ENCODE peak calls at places on chromosome 12, in seven cellular contexts. Y is sigmoid colon; E is choroid plexus epithelial cell; A is astrocyte of the spinal cord; O is colonic mucosa; V is naive thymus-derived CD4-positive, alpha-beta T cell; G is brain microvascular endothelial cell. D is an unnamed sample.
A peak's percentile ranks its signal among the peaks of the same experiment; 100 is the strongest.

GRCh38 chr12:13436696-13437391 is 240.3 kb downstream of the EMP1 start:
- DNase-seq in O (no peak), E (peak; percentile 13), Y (no peak), G (peak; percentile 45), V (no peak), A (no peak), D (peak; percentile 30)

GRCh38 chr12:94172973-94173372 is 24.6 kb downstream of the PLXNC1 start:
- DNase-seq in G (peak; percentile 98), O (no peak), A (peak; percentile 92), E (peak; percentile 100), V (no peak), Y (no peak), D (peak; percentile 81)

GRCh38 chr12:54658306-54659264 is 10.4 kb upstream of the DCD start:
- DNase-seq in O (peak; percentile 28), A (no peak), G (peak; percentile 34), E (peak; percentile 48), V (no peak), Y (no peak), D (peak; percentile 43)

GRCh38 chr12:49231881-49232650 is 32.8 kb upstream of the TUBA1C start:
- DNase-seq in A (peak; percentile 20), G (no peak), O (no peak), E (peak; percentile 10), V (no peak), Y (no peak), D (no peak)

GRCh38 chr12:84912191-84913142 is at the start of gene SLC6A15:
- DNase-seq in E (peak; percentile 96), O (no peak), A (peak; percentile 84), Y (peak; percentile 69), V (no peak), G (peak; percentile 86), D (peak; percentile 94)

GRCh38 chr12:93197067-93197593 is 180.6 kb upstream of the NUDT4 start:
- DNase-seq in O (no peak), G (no peak), V (no peak), E (peak; percentile 63), Y (no peak), A (no peak), D (peak; percentile 19)

GRCh38 chr12:93536766-93537515 is 35.5 kb upstream of the SOCS2 start:
- DNase-seq in A (no peak), O (no peak), G (peak; percentile 41), V (no peak), Y (no peak), E (no peak), D (no peak)

GRCh38 chr12:75955251-75955650 is 76.3 kb downstream of the PHLDA1 start:
- DNase-seq in O (no peak), E (no peak), A (no peak), V (no peak), Y (no peak), G (no peak), D (no peak)

GRCh38 chr12:128940974-128941373 is 87.7 kb downstream of the GLT1D1 start:
- DNase-seq in G (no peak), V (no peak), A (no peak), E (no peak), O (no peak), Y (no peak), D (peak; percentile 17)

GRCh38 chr12:5963515-5963914 is 18.5 kb upstream of the ANO2 start:
- DNase-seq in A (no peak), Y (no peak), E (no peak), V (no peak), O (peak; percentile 1), G (no peak), D (peak; percentile 14)

GRCh38 chr12:14741942-14742341 is 45.5 kb upstream of the GUCY2C start:
- DNase-seq in Y (no peak), V (no peak), O (no peak), E (no peak), A (no peak), G (no peak), D (no peak)

GRCh38 chr12:57983150-57983857 is 41.9 kb downstream of the ATP23 start:
- DNase-seq in G (peak; percentile 52), A (peak; percentile 58), Y (no peak), E (peak; percentile 86), O (peak; percentile 26), V (no peak), D (peak; percentile 68)

GRCh38 chr12:65822732-65823480 is 1.4 kb upstream of the HMGA2 start:
- DNase-seq in O (peak; percentile 69), Y (no peak), E (peak; percentile 83), G (peak; percentile 69), V (no peak), A (peak; percentile 90), D (peak; percentile 75)

GRCh38 chr12:95150501-95150900 is 66.8 kb downstream of the FGD6 start:
- DNase-seq in O (no peak), A (no peak), E (no peak), Y (no peak), G (no peak), V (no peak), D (no peak)

GRCh38 chr12:130633771-130634170 is 82.3 kb downstream of the RIMBP2 start:
- DNase-seq in A (no peak), O (peak; percentile 27), Y (peak; percentile 59), V (no peak), E (no peak), G (no peak), D (peak; percentile 7)

GRCh38 chr12:108595711-108596647 is 1.9 kb downstream of the TMEM119 start:
- DNase-seq in O (no peak), A (no peak), Y (no peak), G (no peak), V (no peak), E (no peak), D (no peak)

GRCh38 chr12:108599541-108599940 is 1.7 kb upstream of the TMEM119 start:
- DNase-seq in A (no peak), G (no peak), Y (no peak), O (no peak), E (no peak), V (no peak), D (no peak)

GRCh38 chr12:108596854-108597558 is 878 bp downstream of the TMEM119 start:
- DNase-seq in Y (no peak), E (no peak), A (no peak), G (no peak), V (no peak), O (no peak), D (no peak)

GRCh38 chr12:108598553-108599250 is 818 bp upstream of the TMEM119 start:
- DNase-seq in E (no peak), A (no peak), Y (no peak), V (no peak), G (no peak), O (no peak), D (no peak)

DNA sequence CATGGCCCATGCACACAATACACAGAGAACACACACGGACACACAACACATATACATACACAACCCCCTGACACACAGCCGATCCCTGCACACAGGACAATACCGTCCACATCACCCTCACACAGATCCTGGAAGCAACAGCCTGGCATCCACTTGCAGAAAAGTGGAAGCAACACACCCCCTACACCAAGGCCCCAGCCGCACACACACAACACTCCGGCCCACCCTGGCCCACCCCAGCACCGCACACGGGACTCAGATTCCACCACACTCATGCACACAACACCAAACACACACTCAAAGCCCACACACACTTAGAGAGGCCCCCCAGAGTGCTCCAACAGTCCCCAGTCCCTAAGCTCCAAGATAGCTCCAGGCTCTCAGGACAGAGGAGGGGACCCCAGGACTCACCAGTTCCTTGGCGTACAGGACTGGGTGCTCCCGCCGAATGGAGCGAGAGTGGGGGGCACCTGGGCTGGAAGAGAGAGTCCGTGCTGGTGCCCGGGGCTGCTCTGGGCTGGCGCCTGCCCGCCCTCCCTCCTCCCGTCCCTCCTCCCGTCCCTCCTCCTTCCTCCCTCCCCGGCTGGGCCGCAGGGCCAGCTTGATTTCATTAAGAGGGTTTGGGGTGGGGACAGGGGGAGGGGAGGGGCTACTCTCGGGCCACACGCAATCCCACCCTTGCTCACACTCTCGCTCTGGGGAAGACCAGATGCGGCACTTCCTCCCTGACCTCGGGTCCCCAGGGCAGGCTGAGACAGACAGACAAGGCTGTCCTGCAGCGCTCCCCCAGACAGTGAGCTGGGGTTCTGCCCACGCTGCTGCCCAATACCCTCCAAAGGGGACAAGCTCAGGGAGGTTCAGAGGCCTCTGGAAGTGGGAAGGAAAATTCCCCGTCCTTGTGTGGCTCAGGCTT is at the start of gene TMEM119:
- DNase-seq in E (no peak), V (no peak), G (no peak), A (no peak), Y (peak; percentile 76), O (peak; percentile 37), D (no peak)
- H3K4me3 ChIP-seq in E (peak within 1 kb of the TSS; percentile 30), V (no peak within 1 kb of the TSS), G (peak within 1 kb of the TSS; percentile 55), A (peak within 1 kb of the TSS; percentile 20), Y (peak within 1 kb of the TSS; percentile 32), O (peak within 1 kb of the TSS; percentile 13), D (no peak within 1 kb of the TSS)

GRCh38 chr12:22287776-22288621 is 46.5 kb downstream of the ST8SIA1 start:
- DNase-seq in A (peak; percentile 64), Y (no peak), O (no peak), G (peak; percentile 55), V (no peak), E (peak; percentile 46), D (peak; percentile 79)
- H3K4me3 ChIP-seq in A (no peak overlapping the region), Y (no peak overlapping the region), O (no peak overlapping the region), G (no peak overlapping the region), V (peak overlapping the region; percentile 11), E (no peak overlapping the region), D (no peak overlapping the region)

GRCh38 chr12:102429755-102430154 is 50.6 kb downstream of the IGF1 start:
- DNase-seq in O (no peak), A (no peak), V (no peak), E (no peak), Y (peak; percentile 73), G (no peak), D (no peak)
- H3K4me3 ChIP-seq in O (no peak overlapping the region), A (no peak overlapping the region), V (no peak overlapping the region), E (no peak overlapping the region), Y (no peak overlapping the region), G (no peak overlapping the region), D (no peak overlapping the region)

GRCh38 chr12:45674583-45674982 is 54.9 kb upstream of the ARID2 start:
- DNase-seq in O (no peak), E (peak; percentile 95), Y (peak; percentile 75), V (no peak), A (peak; percentile 93), G (peak; percentile 95), D (peak; percentile 87)
- H3K4me3 ChIP-seq in O (no peak overlapping the region), E (no peak overlapping the region), Y (no peak overlapping the region), V (no peak overlapping the region), A (no peak overlapping the region), G (no peak overlapping the region), D (no peak overlapping the region)

D was measured in epithelial cell of esophagus.